ENCODE peak calls at places on chromosome X, in seven cellular contexts. Z, C, B, A, M, S and T are unnamed samples.

GRCh38 chrX:110803506-110803905 is 7.9 kb upstream of the CHRDL1 start:
- DNase-seq in Z (no peak), C (no peak), B (no peak), A (peak), M (no peak), S (no peak), T (no peak)

GRCh38 chrX:87924619-87925018 is 407.0 kb downstream of the KLHL4 start:
- DNase-seq in Z (no peak), C (no peak), B (no peak), A (no peak), M (no peak), S (no peak), T (no peak)

GRCh38 chrX:2629316-2630168 is 61.6 kb upstream of the CD99 start:
- DNase-seq in Z (no peak), C (no peak), B (peak), A (no peak), M (no peak), S (no peak), T (no peak)

GRCh38 chrX:133580630-133581029 is 165.3 kb upstream of the GPC4 start:
- DNase-seq in Z (no peak), C (no peak), B (no peak), A (peak), M (peak), S (no peak), T (no peak)

GRCh38 chrX:10072786-10073568 is 83.8 kb upstream of the CLCN4 start:
- DNase-seq in Z (no peak), C (no peak), B (no peak), A (no peak), M (no peak), S (no peak), T (peak)

GRCh38 chrX:72061091-72061490 is 70.6 kb downstream of the RTL5 start:
- DNase-seq in Z (no peak), C (peak), B (no peak), A (no peak), M (no peak), S (no peak), T (no peak)

GRCh38 chrX:101410461-101410860 is 2.4 kb downstream of the HNRNPH2 start:
- DNase-seq in Z (no peak), C (no peak), B (no peak), A (peak), M (no peak), S (no peak), T (peak)

GRCh38 chrX:107744868-107745267 is 30.7 kb downstream of the TSC22D3 start:
- DNase-seq in Z (peak), C (no peak), B (no peak), A (no peak), M (no peak), S (no peak), T (no peak)

GRCh38 chrX:132023117-132023895 is at the start of gene STK26:
- DNase-seq in Z (peak), C (peak), B (peak), A (peak), M (peak), S (no peak), T (peak)

GRCh38 chrX:352582-353314 is 34.0 kb downstream of the PPP2R3B start:
- DNase-seq in Z (no peak), C (peak), B (no peak), A (no peak), M (no peak), S (no peak), T (no peak)

GRCh38 chrX:57282568-57282967 is 3.9 kb upstream of the FAAH2 start:
- DNase-seq in Z (no peak), C (no peak), B (peak), A (peak), M (peak), S (no peak), T (no peak)